ENCODE peak calls at places on chromosomes 13 and 19, in nine cellular contexts. P is GM06990; C is cardiac muscle cell; O is neural progenitor cell; D is uterus; G is CD8-positive, alpha-beta T cell; U is body of pancreas; I is PC-9; B is ascending aorta. S is an unnamed sample.

GRCh38 chr19:4097501-4097900 is 26.4 kb downstream of the MAP2K2 start:
- DNase-seq in P (no peak), C (no peak), O (no peak), D (no peak), G (no peak), U (no peak), I (no peak), B (peak; percentile 74), S (no peak)

GRCh38 chr19:51571599-51571998 is 516 bp downstream of the ZNF175 start:
- DNase-seq in P (no peak), C (no peak), O (no peak), D (no peak), G (no peak), U (no peak), I (no peak), B (no peak), S (no peak)

GRCh38 chr13:113493315-113493951 is 2.9 kb upstream of the DCUN1D2 start:
- DNase-seq in P (no peak), C (no peak), O (no peak), D (no peak), G (no peak), U (no peak), I (peak; percentile 16), B (no peak), S (peak; percentile 88)

GRCh38 chr13:66887088-66887487 is 343.0 kb downstream of the PCDH9 start:
- DNase-seq in P (no peak), C (no peak), O (no peak), D (no peak), G (no peak), U (no peak), I (no peak), B (no peak), S (peak; percentile 9)

GRCh38 chr13:76735641-76736040 is 150.6 kb downstream of the KCTD12 start:
- DNase-seq in P (peak; percentile 24), C (no peak), O (no peak), D (no peak), G (no peak), U (no peak), I (no peak), B (no peak), S (no peak)

GRCh38 chr13:27489456-27489855 is 39.1 kb upstream of the MTIF3 start:
- DNase-seq in P (no peak), C (no peak), O (no peak), D (no peak), G (no peak), U (no peak), I (no peak), B (no peak), S (no peak)

GRCh38 chr19:50478901-50479715 is 2.5 kb upstream of the GARIN5A start:
- DNase-seq in P (no peak), C (peak; percentile 64), O (peak; percentile 59), D (no peak), G (no peak), U (no peak), I (no peak), B (no peak), S (no peak)

GRCh38 chr19:47020992-47021496 is 1.4 kb downstream of the NPAS1 start:
- DNase-seq in P (no peak), C (no peak), O (peak; percentile 41), D (no peak), G (no peak), U (no peak), I (no peak), B (no peak), S (no peak)

GRCh38 chr19:8500158-8500557 is 2.3 kb downstream of the PRAM1 start:
- DNase-seq in P (no peak), C (no peak), O (peak; percentile 42), D (no peak), G (no peak), U (no peak), I (no peak), B (no peak), S (no peak)

GRCh38 chr19:17985037-17985818 is 18.3 kb downstream of the KCNN1 start:
- DNase-seq in P (no peak), C (no peak), O (no peak), D (no peak), G (no peak), U (no peak), I (no peak), B (no peak), S (no peak)

GRCh38 chr13:113861433-113862030 is 2.3 kb downstream of the GAS6 start:
- DNase-seq in P (no peak), C (no peak), O (no peak), D (no peak), G (no peak), U (peak; percentile 11), I (no peak), B (no peak), S (no peak)

GRCh38 chr19:35107541-35107939 is 8.1 kb upstream of the FXYD3 start:
- DNase-seq in P (no peak), C (no peak), O (no peak), D (no peak), G (no peak), U (no peak), I (peak; percentile 75), B (no peak), S (no peak)

GRCh38 chr19:50418186-50419021 is at the start of gene SPIB:
- DNase-seq in P (peak; percentile 81), C (peak; percentile 29), O (peak; percentile 24), D (no peak), G (no peak), U (no peak), I (no peak), B (no peak), S (no peak)

GRCh38 chr13:49404621-49405020 is 39.2 kb downstream of the CAB39L start:
- DNase-seq in P (no peak), C (no peak), O (no peak), D (no peak), G (no peak), U (no peak), I (no peak), B (no peak), S (no peak)

GRCh38 chr13:49399801-49400472 is 43.9 kb downstream of the CAB39L start:
- DNase-seq in P (no peak), C (no peak), O (no peak), D (no peak), G (no peak), U (no peak), I (no peak), B (no peak), S (no peak)

GRCh38 chr13:49403966-49404365 is 39.9 kb downstream of the CAB39L start:
- DNase-seq in P (no peak), C (no peak), O (no peak), D (no peak), G (no peak), U (no peak), I (no peak), B (no peak), S (no peak)

GRCh38 chr13:49395416-49396277 is 48.2 kb downstream of the CAB39L start:
- DNase-seq in P (no peak), C (no peak), O (no peak), D (peak; percentile 47), G (no peak), U (no peak), I (no peak), B (peak; percentile 79), S (no peak)

GRCh38 chr13:49400755-49401659 is 42.9 kb downstream of the CAB39L start:
- DNase-seq in P (no peak), C (peak; percentile 97), O (peak; percentile 22), D (peak; percentile 60), G (no peak), U (peak; percentile 24), I (peak; percentile 45), B (peak; percentile 66), S (peak; percentile 54)
- H3K4me3 ChIP-seq in P (no peak overlapping the region), C (peak overlapping the region; percentile 40), O (no peak overlapping the region), D (peak overlapping the region; percentile 38), G (no peak overlapping the region), U (peak overlapping the region; percentile 21), I (peak overlapping the region; percentile 37), B (peak overlapping the region; percentile 64), S (no peak overlapping the region)

GRCh38 chr13:98035373-98035772 is 81.9 kb downstream of the IPO5 start:
- DNase-seq in P (no peak), C (no peak), O (no peak), D (no peak), G (no peak), U (no peak), I (no peak), B (no peak), S (no peak)

GRCh38 chr13:98032168-98032567 is 78.7 kb downstream of the IPO5 start:
- DNase-seq in P (no peak), C (no peak), O (peak; percentile 41), D (no peak), G (no peak), U (no peak), I (no peak), B (no peak), S (no peak)

GRCh38 chr13:98039261-98039660 is 85.8 kb downstream of the IPO5 start:
- DNase-seq in P (no peak), C (no peak), O (no peak), D (no peak), G (no peak), U (no peak), I (no peak), B (no peak), S (no peak)

GRCh38 chr13:98033277-98034247 is 80.1 kb downstream of the IPO5 start:
- DNase-seq in P (no peak), C (peak; percentile 48), O (peak; percentile 42), D (peak; percentile 23), G (no peak), U (peak; percentile 22), I (peak; percentile 24), B (no peak), S (no peak)
- TF ChIP-seq CTCF in P (peak; percentile 33), C (peak; percentile 49), O (peak; percentile 53), D (peak; percentile 39), G (no peak), U (peak; percentile 13), I (peak; percentile 57), B (no peak), S (peak; percentile 60)

DNA sequence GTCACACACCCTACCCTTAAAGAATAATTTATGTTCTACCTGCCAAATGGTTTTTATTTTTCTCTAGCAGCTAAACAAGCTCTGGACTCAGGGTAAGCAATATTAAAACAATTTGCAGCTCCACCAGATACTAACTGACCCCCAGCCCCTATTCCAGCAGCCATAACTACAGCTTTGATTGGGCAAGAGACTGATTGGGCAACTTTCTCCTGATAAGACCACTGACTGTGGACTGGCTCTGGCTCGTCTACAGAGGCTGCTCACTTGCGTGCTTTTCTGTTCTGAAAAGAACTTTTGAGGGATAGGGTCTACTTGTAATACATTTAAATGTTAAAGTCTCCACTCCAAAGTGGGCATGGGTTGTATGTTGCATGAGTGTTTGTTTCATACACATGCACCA is 20.0 kb downstream of the OR7A5 start:
- DNase-seq in P (no peak), C (no peak), O (no peak), D (no peak), G (no peak), U (no peak), I (no peak), B (no peak), S (no peak)
- H3K27me3 ChIP-seq in P (no peaks in the 10 kb centered on the region), C (no peaks in the 10 kb centered on the region), O (no peaks in the 10 kb centered on the region), D (no peaks in the 10 kb centered on the region), G (no peaks in the 10 kb centered on the region), U (no peaks in the 10 kb centered on the region), I (peaks cover 16% of the 10 kb centered on the region), B (no peaks in the 10 kb centered on the region), S (no peaks in the 10 kb centered on the region)

DNA sequence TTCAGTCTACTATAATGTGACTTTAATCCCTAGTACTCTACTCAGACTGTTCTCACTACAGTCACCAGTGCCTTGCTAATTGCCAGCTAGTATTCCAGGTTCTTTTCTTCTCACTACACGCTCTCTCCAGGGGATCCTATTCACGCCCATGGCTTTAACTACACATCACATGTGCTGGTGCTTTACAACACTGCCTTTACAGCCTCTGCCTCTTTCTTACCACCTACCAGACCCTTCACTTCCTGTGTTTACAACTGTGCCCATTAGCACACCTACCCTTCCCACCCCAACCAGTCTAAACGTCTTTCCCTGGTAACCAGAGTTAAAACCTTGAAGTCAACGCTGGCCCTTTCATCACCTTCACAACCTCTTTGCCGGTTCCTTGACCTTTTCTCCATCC is 249.5 kb downstream of the DNAJC15 start:
- DNase-seq in P (no peak), C (no peak), O (peak; percentile 16), D (no peak), G (no peak), U (no peak), I (no peak), B (no peak), S (no peak)
- H3K4me3 ChIP-seq in P (no peak overlapping the region), C (no peak overlapping the region), O (no peak overlapping the region), D (no peak overlapping the region), G (no peak overlapping the region), U (no peak overlapping the region), I (no peak overlapping the region), B (no peak overlapping the region), S (no peak overlapping the region)